ENCODE peak calls at places on chromosomes 5 and 9, in ten cellular contexts. G is astrocyte, U is GM12865, S is astrocyte of the spinal cord, R is osteoblast, O is left ventricle myocardium inferior, Z is AG09309, B is heart left ventricle, W is H1, Q is transverse colon. L is an unnamed sample.

GRCh38 chr5:122105909-122106308 is 23.4 kb upstream of the ZNF474 start:
- DNase-seq in R (no peak), O (no peak), S (no peak), G (no peak), W (no peak), Z (no peak), Q (no peak), U (no peak), B (no peak), L (no peak)

GRCh38 chr5:123997354-123998215 is 485.6 kb downstream of the CSNK1G3 start:
- DNase-seq in Q (no peak), B (no peak), W (no peak), S (peak; percentile 69), O (no peak), G (peak; percentile 85), U (no peak), Z (peak; percentile 64), R (peak; percentile 72), L (peak; percentile 87)

GRCh38 chr9:6780690-6781089 is 22.9 kb downstream of the KDM4C start:
- DNase-seq in W (no peak), Z (no peak), R (no peak), G (peak; percentile 36), S (no peak), O (no peak), Q (no peak), U (no peak), B (no peak), L (no peak)

GRCh38 chr9:21326526-21327139 is 8.6 kb downstream of the KLHL9 start:
- DNase-seq in S (peak; percentile 51), U (peak; percentile 62), R (no peak), Z (no peak), Q (no peak), O (no peak), W (no peak), G (peak; percentile 25), B (no peak), L (peak; percentile 46)

GRCh38 chr5:9297171-9297570 is 248.7 kb downstream of the SEMA5A start:
- DNase-seq in W (no peak), S (no peak), U (no peak), Z (no peak), B (no peak), R (no peak), O (no peak), G (no peak), Q (no peak), L (no peak)

GRCh38 chr5:96300986-96301385 is 132.1 kb downstream of the PCSK1 start:
- DNase-seq in S (no peak), R (no peak), Q (no peak), G (no peak), W (no peak), Z (no peak), B (no peak), U (no peak), O (no peak), L (no peak)

GRCh38 chr5:88923623-88924619 is 40.9 kb upstream of the MEF2C start:
- DNase-seq in W (no peak), O (no peak), G (no peak), R (no peak), Q (no peak), Z (no peak), U (no peak), S (no peak), B (no peak), L (peak; percentile 42)

GRCh38 chr9:437066-438015 is 222.7 kb downstream of the DOCK8 start:
- DNase-seq in Z (peak; percentile 42), B (no peak), W (no peak), Q (no peak), O (no peak), S (peak; percentile 57), U (no peak), G (peak; percentile 92), R (no peak), L (peak; percentile 81)

GRCh38 chr9:75488714-75489100 is 400.4 kb downstream of the OSTF1 start:
- DNase-seq in W (no peak), Z (no peak), O (no peak), G (no peak), U (no peak), S (no peak), B (no peak), Q (no peak), R (no peak), L (no peak)

GRCh38 chr5:119037496-119038215 is 33.2 kb upstream of the DMXL1 start:
- DNase-seq in Z (no peak), W (no peak), Q (no peak), G (peak; percentile 65), U (no peak), B (no peak), S (peak; percentile 14), O (no peak), R (peak; percentile 45), L (peak; percentile 20)

GRCh38 chr9:133597316-133597957 is 11.8 kb downstream of the FAM163B start:
- DNase-seq in Z (no peak), O (no peak), R (no peak), B (no peak), W (no peak), Q (no peak), G (no peak), S (no peak), U (no peak), L (no peak)

GRCh38 chr5:127080001-127080478 is 6.7 kb upstream of the C5orf63 start:
- DNase-seq in B (no peak), Q (no peak), O (no peak), Z (no peak), S (no peak), R (no peak), U (no peak), G (no peak), W (no peak), L (peak; percentile 6)

GRCh38 chr5:54930736-54931135 is 54.7 kb downstream of the ESM1 start:
- DNase-seq in U (no peak), R (no peak), G (no peak), Z (no peak), B (no peak), S (no peak), W (no peak), Q (no peak), O (no peak), L (no peak)

GRCh38 chr5:96288845-96289185 is 144.2 kb downstream of the PCSK1 start:
- DNase-seq in G (no peak), W (no peak), R (no peak), B (no peak), Z (peak; percentile 33), S (no peak), U (no peak), O (no peak), Q (no peak), L (peak; percentile 51)

GRCh38 chr9:69452110-69452780 is 127.2 kb downstream of the ENTREP1 start:
- DNase-seq in B (no peak), S (no peak), Q (no peak), Z (no peak), W (no peak), R (no peak), G (no peak), O (no peak), U (no peak), L (no peak)

GRCh38 chr5:115920171-115920725 is 42.0 kb upstream of the LVRN start:
- DNase-seq in G (no peak), W (no peak), B (no peak), O (no peak), U (no peak), Z (no peak), Q (no peak), R (no peak), S (no peak), L (no peak)

DNA sequence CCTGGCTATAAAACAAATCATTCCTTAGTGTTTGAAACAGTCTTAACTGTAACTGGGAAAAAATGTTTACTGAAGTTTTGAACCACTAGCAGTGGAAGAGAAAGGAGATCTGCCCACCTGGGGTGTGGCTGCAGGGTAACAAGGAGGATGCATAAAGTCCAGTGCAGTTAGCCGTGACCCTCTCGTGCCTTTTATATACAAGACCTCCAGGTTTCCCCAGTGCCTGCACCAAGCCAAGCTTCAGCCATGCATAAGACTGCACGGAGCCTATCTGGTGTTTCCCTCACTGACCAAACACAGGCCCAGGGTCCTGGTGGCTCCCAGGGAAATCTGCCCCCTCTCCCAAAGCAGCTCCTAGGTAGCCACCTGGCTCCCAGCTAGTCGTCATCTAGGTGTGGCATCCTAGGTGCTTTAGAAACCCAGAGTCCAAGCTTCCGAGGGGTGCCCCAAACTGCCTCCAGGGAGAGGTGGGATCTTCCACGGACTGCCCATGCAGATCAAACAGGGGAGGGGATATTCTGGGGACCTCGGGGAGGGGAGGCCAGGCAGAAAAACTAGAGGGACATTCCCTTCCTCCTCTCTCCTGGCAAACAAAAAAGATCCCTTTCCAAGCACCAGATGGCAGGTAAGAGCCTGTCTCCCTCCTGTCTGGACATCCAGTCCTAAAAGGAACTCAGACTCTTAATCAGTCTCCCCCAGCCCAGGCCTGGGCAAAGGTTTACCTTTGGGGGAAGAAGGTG is 2.7 kb downstream of the SHB start:
- DNase-seq in S (no peak), U (peak; percentile 47), R (peak; percentile 77), G (no peak), Z (no peak), Q (no peak), B (no peak), W (peak; percentile 51), O (no peak), L (no peak)
- TF ChIP-seq CTCF in S (peak; percentile 20), U (no peak), R (no peak), G (no peak), Z (peak; percentile 19), Q (no peak), B (no peak), W (peak; percentile 22), O (peak; percentile 38), L (peak; percentile 23)

DNA sequence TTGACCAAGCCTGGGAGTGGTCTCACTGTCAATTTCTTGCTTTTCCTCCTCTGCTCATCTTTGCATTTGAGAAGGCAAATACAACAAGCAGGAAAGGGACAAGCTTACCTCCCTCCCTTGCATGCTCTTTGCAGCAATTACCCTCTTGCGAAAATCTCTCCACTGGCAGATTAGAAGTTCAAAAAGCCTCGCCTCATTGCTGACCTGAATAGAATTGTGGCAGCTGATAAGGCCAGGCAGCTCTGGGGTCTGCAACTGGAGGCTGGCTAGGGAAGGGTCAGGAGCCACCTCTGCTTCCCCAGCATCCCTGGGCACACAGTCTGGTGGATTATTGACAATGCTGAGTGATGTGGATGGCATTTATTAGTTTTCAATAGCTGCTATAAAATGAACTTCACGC is 362.3 kb upstream of the KIF2A start:
- DNase-seq in U (no peak), Q (no peak), B (no peak), O (no peak), Z (no peak), W (no peak), S (no peak), R (no peak), G (no peak), L (no peak)
- H3K4me3 ChIP-seq in U (no peak overlapping the region), Q (no peak overlapping the region), B (no peak overlapping the region), O (no peak overlapping the region), Z (no peak overlapping the region), W (no peak overlapping the region), S (no peak overlapping the region), R (no peak overlapping the region), G (no peak overlapping the region), L (no peak overlapping the region)

GRCh38 chr9:91259162-91259561 is 102.6 kb downstream of the AUH start:
- DNase-seq in G (no peak), S (no peak), U (no peak), Q (no peak), B (no peak), R (no peak), Z (no peak), O (no peak), W (no peak), L (no peak)
- TF ChIP-seq CTCF in G (no peak), S (no peak), U (no peak), Q (no peak), B (no peak), R (no peak), Z (no peak), O (no peak), W (no peak), L (no peak)

GRCh38 chr5:147509041-147509709 is 693 bp downstream of the DPYSL3 start:
- DNase-seq in R (peak; percentile 43), O (peak; percentile 26), B (peak; percentile 42), U (no peak), Q (peak; percentile 10), G (no peak), S (no peak), Z (no peak), W (peak; percentile 63), L (peak; percentile 17)
- H3K4me3 ChIP-seq in R (peak overlapping the region; percentile 75), O (peak overlapping the region; percentile 76), B (peak overlapping the region; percentile 42), U (no peak overlapping the region), Q (peak overlapping the region; percentile 63), G (peak overlapping the region; percentile 78), S (peak overlapping the region; percentile 93), Z (peak overlapping the region; percentile 79), W (peak overlapping the region; percentile 91), L (peak overlapping the region; percentile 97)